ENCODE peak calls at places on chromosomes 4 and X, in ten cellular contexts. T is MCF 10A; G is GM23338; C is HCT116; H is mammary epithelial cell; O is BJ; F is HFFc6; K is AG09309; Y is CD4-positive, alpha-beta T cell; I is GM13976. P is an unnamed sample.

GRCh38 chr4:61294001-61294400 is 93.9 kb downstream of the ADGRL3 start:
- DNase-seq in O (no peak), T (no peak), H (no peak), G (no peak), F (no peak), C (no peak), K (no peak), I (no peak), Y (no peak), P (no peak)

GRCh38 chrX:134600714-134601113 is 57.6 kb downstream of the PLAC1 start:
- DNase-seq in K (no peak), F (peak; percentile 67), H (peak; percentile 28), T (peak; percentile 40), C (peak; percentile 46), Y (no peak), O (no peak), I (no peak), G (no peak), P (no peak)

GRCh38 chr4:89506866-89507494 is 199.4 kb upstream of the GPRIN3 start:
- DNase-seq in T (no peak), K (no peak), O (no peak), F (no peak), C (no peak), I (no peak), Y (no peak), G (no peak), H (no peak), P (no peak)

GRCh38 chr4:22482250-22483127 is 33.4 kb downstream of the ADGRA3 start:
- DNase-seq in K (no peak), F (no peak), G (no peak), T (no peak), I (no peak), Y (no peak), C (no peak), O (no peak), H (no peak), P (no peak)

GRCh38 chr4:71188951-71189350 is 149.9 kb upstream of the SLC4A4 start:
- DNase-seq in K (no peak), C (no peak), G (no peak), T (no peak), I (no peak), Y (no peak), F (no peak), O (no peak), H (no peak), P (no peak)

GRCh38 chr4:7462509-7462971 is 27.8 kb upstream of the PSAPL1 start:
- DNase-seq in O (no peak), H (peak; percentile 38), K (no peak), Y (no peak), I (no peak), C (peak; percentile 27), G (peak; percentile 51), F (peak; percentile 5), T (peak; percentile 68), P (no peak)

GRCh38 chr4:110442309-110442708 is 33.6 kb upstream of the ENPEP start:
- DNase-seq in I (no peak), F (no peak), C (no peak), T (peak; percentile 30), O (no peak), Y (no peak), G (peak; percentile 14), K (no peak), H (peak; percentile 0), P (no peak)

GRCh38 chr4:101282076-101282844 is 65.1 kb downstream of the PPP3CA start:
- DNase-seq in G (peak; percentile 63), H (no peak), K (no peak), F (no peak), I (no peak), Y (no peak), O (no peak), C (no peak), T (no peak), P (no peak)

DNA sequence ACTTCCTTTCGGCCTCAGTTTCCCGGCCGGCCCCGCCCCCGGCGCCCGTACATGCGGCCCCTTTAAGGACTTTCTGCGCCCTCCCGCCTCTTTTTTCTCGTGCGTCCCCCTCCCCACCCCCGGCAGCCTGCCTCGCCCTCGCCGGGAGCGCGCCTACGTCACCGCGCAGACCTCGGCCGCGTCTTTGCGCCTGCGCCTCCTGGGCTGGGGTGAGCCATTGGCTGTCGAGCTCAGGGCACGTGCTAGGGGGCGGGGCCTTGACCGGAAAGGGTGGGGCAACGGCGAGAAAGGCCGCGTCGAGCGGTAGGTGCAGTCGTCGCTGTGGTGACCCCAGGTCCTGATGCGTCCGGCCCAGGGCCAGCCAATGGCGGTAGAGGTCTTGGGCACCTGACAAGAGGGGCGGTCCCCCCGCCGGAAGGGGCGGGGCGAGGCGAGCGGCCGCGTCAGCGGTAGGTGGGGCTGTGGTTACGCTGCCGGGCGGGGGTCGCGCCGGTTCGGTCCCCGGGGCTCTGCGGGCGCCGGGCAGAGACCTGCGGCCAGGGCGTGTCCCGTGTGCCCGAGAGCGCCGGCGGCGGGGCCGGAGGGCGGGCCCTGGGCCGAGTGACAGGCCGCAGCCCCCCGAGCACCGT is at the start of gene UVSSA:
- DNase-seq in C (peak; percentile 99), F (peak; percentile 100), K (peak; percentile 98), G (peak; percentile 99), T (peak; percentile 99), I (peak; percentile 100), O (peak; percentile 97), Y (peak; percentile 100), H (peak; percentile 100), P (peak; percentile 100)
- TF ChIP-seq CTCF in C (no peak), F (no peak), K (no peak), G (no peak), T (no peak), I (no peak), O (no peak), Y (no peak), H (no peak), P (no peak)

GRCh38 chr4:16915956-16916355 is 17.5 kb upstream of the LDB2 start:
- DNase-seq in G (no peak), O (no peak), K (no peak), F (no peak), I (no peak), Y (no peak), H (no peak), C (no peak), T (no peak), P (no peak)

GRCh38 chr4:16916719-16917337 is 18.4 kb upstream of the LDB2 start:
- DNase-seq in G (peak; percentile 95), F (peak; percentile 6), Y (peak; percentile 39), K (no peak), I (peak; percentile 64), H (peak; percentile 12), O (no peak), T (peak; percentile 81), C (peak; percentile 70), P (peak; percentile 33)

GRCh38 chr4:16912896-16913295 is 14.5 kb upstream of the LDB2 start:
- DNase-seq in H (no peak), Y (no peak), I (no peak), F (no peak), O (no peak), G (no peak), T (no peak), K (no peak), C (no peak), P (no peak)

GRCh38 chr4:16909245-16909644 is 10.8 kb upstream of the LDB2 start:
- DNase-seq in C (no peak), I (no peak), Y (no peak), H (no peak), O (no peak), F (no peak), G (peak; percentile 26), T (no peak), K (no peak), P (no peak)

DNA sequence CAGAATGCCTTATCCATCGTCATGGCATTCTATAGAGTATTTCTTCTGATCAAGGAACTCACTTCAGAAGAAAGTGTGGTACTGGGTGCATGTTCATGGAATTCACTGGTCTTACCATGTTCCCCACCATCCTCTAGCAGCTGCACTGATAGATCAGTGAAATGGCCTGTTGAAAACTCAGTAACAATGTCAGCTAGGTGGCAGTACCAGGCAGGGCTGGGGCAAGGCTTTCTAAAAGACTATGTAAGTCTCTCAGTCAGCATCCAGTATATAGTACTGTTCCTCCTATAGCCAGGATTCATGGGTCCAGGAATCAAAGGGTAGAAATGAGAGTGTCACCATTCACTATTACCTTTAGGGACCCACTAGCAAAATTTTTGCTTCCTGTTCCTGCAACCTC is 15.8 kb upstream of the LDB2 start:
- DNase-seq in G (peak; percentile 69), T (peak; percentile 31), H (no peak), K (no peak), F (peak; percentile 51), I (no peak), Y (no peak), O (no peak), C (no peak), P (no peak)
- TF ChIP-seq CTCF in G (peak; percentile 86), T (peak; percentile 15), H (peak; percentile 51), K (peak; percentile 77), F (peak; percentile 78), I (no peak), Y (no peak), O (peak; percentile 59), C (peak; percentile 19), P (no peak)

GRCh38 chr4:105633241-105633640 is 75.2 kb downstream of the INTS12 start:
- DNase-seq in G (no peak), F (no peak), K (no peak), C (no peak), I (no peak), T (no peak), Y (no peak), O (no peak), H (peak; percentile 79), P (no peak)

GRCh38 chr4:105632599-105632998 is 75.9 kb downstream of the INTS12 start:
- DNase-seq in T (no peak), O (no peak), I (no peak), Y (no peak), G (peak; percentile 36), F (no peak), C (no peak), K (no peak), H (no peak), P (no peak)

GRCh38 chr4:105634402-105634801 is 74.1 kb downstream of the INTS12 start:
- DNase-seq in O (no peak), I (no peak), G (no peak), F (no peak), Y (no peak), K (no peak), C (no peak), T (no peak), H (no peak), P (no peak)

GRCh38 chr4:105630670-105631655 is 77.5 kb downstream of the INTS12 start:
- DNase-seq in T (peak; percentile 15), O (no peak), F (no peak), H (peak; percentile 74), G (no peak), K (no peak), Y (no peak), I (no peak), C (no peak), P (no peak)

DNA sequence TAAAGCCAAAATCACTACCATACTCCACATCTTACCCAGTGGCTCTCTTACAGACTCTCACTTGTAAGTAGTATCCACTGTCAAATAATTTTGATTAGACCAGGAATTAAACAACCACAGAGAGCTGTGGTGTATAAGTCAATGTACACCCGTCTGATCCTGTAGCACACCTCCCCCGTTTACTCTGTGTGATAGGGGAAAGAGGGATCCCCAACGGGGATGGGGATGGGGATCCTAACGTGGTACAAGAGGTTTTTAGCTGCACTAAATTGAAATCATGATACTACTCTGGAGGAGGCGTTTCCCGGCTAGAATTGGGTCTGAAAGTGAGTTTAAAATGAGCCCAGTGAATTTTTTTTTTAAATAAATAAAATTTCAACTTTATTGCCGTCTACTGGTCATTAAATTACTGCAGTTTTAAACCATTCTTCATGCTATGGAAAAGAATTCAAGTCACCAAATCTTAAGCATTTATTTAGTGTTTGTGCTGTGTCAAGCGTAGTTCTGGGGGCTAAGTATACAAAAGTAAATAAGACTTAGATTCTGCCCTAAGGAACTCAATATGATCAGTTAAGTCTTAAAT is 76.6 kb downstream of the INTS12 start:
- DNase-seq in T (peak; percentile 26), G (peak; percentile 38), K (no peak), O (no peak), Y (no peak), I (no peak), H (no peak), C (no peak), F (no peak), P (no peak)
- TF ChIP-seq CTCF in T (peak; percentile 25), G (no peak), K (peak; percentile 37), O (no peak), Y (peak; percentile 64), I (no peak), H (no peak), C (no peak), F (peak; percentile 73), P (no peak)

GRCh38 chr4:140236649-140237160 is 82.7 kb upstream of the MAML3 start:
- DNase-seq in I (no peak), Y (no peak), G (no peak), H (no peak), T (no peak), O (no peak), K (no peak), C (no peak), F (no peak), P (no peak)

GRCh38 chr4:140240237-140240636 is 86.3 kb upstream of the MAML3 start:
- DNase-seq in I (no peak), F (no peak), C (no peak), K (no peak), Y (no peak), G (no peak), O (no peak), H (no peak), T (no peak), P (no peak)

GRCh38 chr4:140238353-140239041 is 84.5 kb upstream of the MAML3 start:
- DNase-seq in F (peak; percentile 61), Y (no peak), I (no peak), G (peak; percentile 61), K (no peak), H (peak; percentile 46), O (no peak), T (peak; percentile 96), C (no peak), P (no peak)

GRCh38 chr4:140239311-140239710 is 85.3 kb upstream of the MAML3 start:
- DNase-seq in G (no peak), T (no peak), K (no peak), C (no peak), I (no peak), H (no peak), O (no peak), F (no peak), Y (no peak), P (no peak)

DNA sequence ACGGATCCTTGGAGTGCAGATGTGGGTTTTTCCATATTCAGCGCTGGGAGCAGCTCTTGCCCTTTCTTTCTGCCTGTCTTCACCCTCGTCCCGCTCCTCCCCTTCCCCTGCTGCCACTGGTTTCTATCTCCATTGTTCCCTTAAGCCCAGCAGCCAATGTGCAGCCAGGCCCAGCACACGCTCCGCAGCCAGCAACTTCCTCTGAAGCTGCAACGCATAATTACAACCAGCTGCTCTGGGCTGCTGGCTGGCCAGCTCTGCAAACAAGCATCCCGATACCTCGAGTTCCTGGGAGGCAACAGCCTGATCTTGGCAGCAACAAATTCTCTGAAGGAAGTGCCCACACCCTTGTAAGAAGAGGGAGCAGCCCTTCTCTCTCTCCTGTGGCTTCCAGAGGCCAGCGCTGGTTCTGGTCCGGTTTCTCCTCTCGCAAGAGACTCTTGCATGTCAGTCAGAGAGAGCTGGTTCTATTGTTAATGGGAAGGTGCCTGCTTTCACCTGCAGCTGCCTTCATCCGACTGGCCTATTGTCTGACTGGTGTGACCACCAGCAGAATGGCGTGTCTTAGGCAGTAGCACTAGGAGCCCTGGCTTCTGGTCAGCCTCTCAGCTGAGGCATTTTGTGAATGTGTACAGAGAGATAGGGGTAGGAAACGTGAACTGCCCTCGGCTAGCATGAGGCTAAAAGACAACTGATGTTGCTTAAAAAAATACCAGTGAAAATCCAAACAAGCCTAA is 83.8 kb upstream of the MAML3 start:
- DNase-seq in F (peak; percentile 84), K (peak; percentile 92), O (peak; percentile 77), H (no peak), I (no peak), Y (no peak), G (peak; percentile 89), C (no peak), T (peak; percentile 46), P (no peak)
- TF ChIP-seq CTCF in F (no peak), K (no peak), O (no peak), H (no peak), I (no peak), Y (no peak), G (no peak), C (no peak), T (no peak), P (no peak)